ENCODE peak calls at places on chromosomes 6 and 20, in six cellular contexts. V is ovary; K is CD8-positive, alpha-beta T cell; R is K562; N is endodermal cell; X is neuronal stem cell. I is an unnamed sample.
A peak's percentile ranks its signal among the peaks of the same experiment; 100 is the strongest.

GRCh38 chr6:116531675-116532570 is 13.6 kb downstream of the TRAPPC3L start:
- DNase-seq in V (peak; percentile 25), K (peak; percentile 65), R (peak; percentile 78), N (peak; percentile 90), X (peak; percentile 54), I (peak; percentile 33)

GRCh38 chr6:86780923-86781322 is 156.4 kb upstream of the HTR1E start:
- DNase-seq in V (no peak), K (no peak), R (no peak), N (no peak), X (no peak), I (no peak)

GRCh38 chr20:44069203-44069931 is 117.6 kb downstream of the JPH2 start:
- DNase-seq in V (no peak), K (peak; percentile 76), R (no peak), N (peak; percentile 26), X (no peak), I (no peak)

GRCh38 chr6:26123675-26124549 is 36.7 kb downstream of the HFE start:
- DNase-seq in V (peak; percentile 78), K (peak; percentile 74), R (peak; percentile 98), N (peak; percentile 92), X (peak; percentile 92), I (peak; percentile 61)

GRCh38 chr6:90197854-90198496 is 98.7 kb downstream of the BACH2 start:
- DNase-seq in V (no peak), K (no peak), R (peak; percentile 47), N (no peak), X (no peak), I (no peak)

GRCh38 chr20:33554914-33555420 is 65.1 kb downstream of the CBFA2T2 start:
- DNase-seq in V (no peak), K (peak; percentile 28), R (peak; percentile 25), N (no peak), X (no peak), I (no peak)

GRCh38 chr6:75094614-75095321 is 111.1 kb downstream of the COL12A1 start:
- DNase-seq in V (peak; percentile 45), K (no peak), R (no peak), N (no peak), X (no peak), I (no peak)

GRCh38 chr6:28558629-28559028 is 32.9 kb downstream of the GPX5 start:
- DNase-seq in V (no peak), K (no peak), R (no peak), N (no peak), X (no peak), I (no peak)

GRCh38 chr6:160408528-160408927 is 60.4 kb downstream of the SLC22A3 start:
- DNase-seq in V (no peak), K (no peak), R (no peak), N (no peak), X (no peak), I (no peak)

GRCh38 chr6:84282566-84282965 is 55.1 kb upstream of the CEP162 start:
- DNase-seq in V (no peak), K (no peak), R (no peak), N (no peak), X (no peak), I (peak; percentile 17)

GRCh38 chr20:24962510-24962909 is 13.4 kb downstream of the CST7 start:
- DNase-seq in V (no peak), K (no peak), R (no peak), N (peak; percentile 24), X (no peak), I (no peak)

GRCh38 chr20:3403741-3404140 is 3.7 kb downstream of the DNAAF9 start:
- DNase-seq in V (no peak), K (no peak), R (no peak), N (no peak), X (no peak), I (no peak)

GRCh38 chr20:50931048-50931305 is 260 bp downstream of the ADNP start:
- DNase-seq in V (no peak), K (no peak), R (no peak), N (no peak), X (no peak), I (no peak)

GRCh38 chr20:23160536-23161243 is 74.6 kb upstream of the CD93 start:
- DNase-seq in V (no peak), K (no peak), R (peak; percentile 24), N (peak; percentile 62), X (no peak), I (peak; percentile 9)

GRCh38 chr20:44186201-44186600 is 787 bp downstream of the JPH2 start:
- DNase-seq in V (no peak), K (no peak), R (no peak), N (no peak), X (no peak), I (no peak)

GRCh38 chr20:23100754-23101107 is 14.6 kb upstream of the CD93 start:
- DNase-seq in V (no peak), K (no peak), R (no peak), N (no peak), X (no peak), I (no peak)

GRCh38 chr6:168433898-168434297 is 7.1 kb upstream of the SMOC2 start:
- DNase-seq in V (no peak), K (no peak), R (no peak), N (no peak), X (no peak), I (no peak)

GRCh38 chr6:102853249-102853955 is 1459.9 kb downstream of the GRIK2 start:
- DNase-seq in V (no peak), K (no peak), R (no peak), N (no peak), X (no peak), I (no peak)

GRCh38 chr20:37670426-37670825 is 23.4 kb upstream of the CTNNBL1 start:
- DNase-seq in V (no peak), K (no peak), R (no peak), N (no peak), X (no peak), I (peak; percentile 11)

GRCh38 chr6:135753196-135753595 is 98.3 kb upstream of the PDE7B start:
- DNase-seq in V (no peak), K (no peak), R (no peak), N (no peak), X (no peak), I (no peak)

GRCh38 chr6:87903299-87903698 is 144.3 kb upstream of the SPACA1 start:
- DNase-seq in V (no peak), K (no peak), R (no peak), N (no peak), X (no peak), I (no peak)

GRCh38 chr6:139905404-139906052 is 531.1 kb upstream of the CITED2 start:
- DNase-seq in V (no peak), K (no peak), R (no peak), N (no peak), X (no peak), I (no peak)

GRCh38 chr6:116461563-116462507 is 660 bp downstream of the CALHM6 start:
- DNase-seq in V (peak; percentile 41), K (peak; percentile 51), R (no peak), N (peak; percentile 92), X (peak; percentile 68), I (no peak)

GRCh38 chr20:34636648-34637047 is 40.2 kb downstream of the PIGU start:
- DNase-seq in V (no peak), K (no peak), R (no peak), N (peak; percentile 5), X (no peak), I (no peak)
- H3K36me3 ChIP-seq in V (peaks cover 2% of the 10 kb centered on the region), K (peaks cover 32% of the 10 kb centered on the region), R (peaks cover 45% of the 10 kb centered on the region), N (peaks cover 18% of the 10 kb centered on the region), X (peaks cover 77% of the 10 kb centered on the region), I (no peaks in the 10 kb centered on the region)

GRCh38 chr6:53056273-53056672 is 8.9 kb upstream of the FBXO9 start:
- DNase-seq in V (no peak), K (no peak), R (no peak), N (no peak), X (no peak), I (no peak)
- H3K36me3 ChIP-seq in V (no peaks in the 10 kb centered on the region), K (no peaks in the 10 kb centered on the region), R (no peaks in the 10 kb centered on the region), N (peaks cover 4% of the 10 kb centered on the region), X (peaks cover 16% of the 10 kb centered on the region), I (no peaks in the 10 kb centered on the region)

GRCh38 chr20:45962031-45962755 is 9.8 kb downstream of the ZNF335 start:
- DNase-seq in V (no peak), K (no peak), R (no peak), N (peak; percentile 35), X (no peak), I (no peak)

GRCh38 chr20:45964024-45964423 is 8.0 kb downstream of the ZNF335 start:
- DNase-seq in V (no peak), K (no peak), R (no peak), N (no peak), X (no peak), I (no peak)

GRCh38 chr20:45959956-45960630 is 11.9 kb downstream of the ZNF335 start:
- DNase-seq in V (no peak), K (no peak), R (no peak), N (peak; percentile 26), X (no peak), I (no peak)

GRCh38 chr20:45965169-45966002 is 6.6 kb downstream of the ZNF335 start:
- DNase-seq in V (no peak), K (no peak), R (no peak), N (peak; percentile 41), X (no peak), I (no peak)

DNA sequence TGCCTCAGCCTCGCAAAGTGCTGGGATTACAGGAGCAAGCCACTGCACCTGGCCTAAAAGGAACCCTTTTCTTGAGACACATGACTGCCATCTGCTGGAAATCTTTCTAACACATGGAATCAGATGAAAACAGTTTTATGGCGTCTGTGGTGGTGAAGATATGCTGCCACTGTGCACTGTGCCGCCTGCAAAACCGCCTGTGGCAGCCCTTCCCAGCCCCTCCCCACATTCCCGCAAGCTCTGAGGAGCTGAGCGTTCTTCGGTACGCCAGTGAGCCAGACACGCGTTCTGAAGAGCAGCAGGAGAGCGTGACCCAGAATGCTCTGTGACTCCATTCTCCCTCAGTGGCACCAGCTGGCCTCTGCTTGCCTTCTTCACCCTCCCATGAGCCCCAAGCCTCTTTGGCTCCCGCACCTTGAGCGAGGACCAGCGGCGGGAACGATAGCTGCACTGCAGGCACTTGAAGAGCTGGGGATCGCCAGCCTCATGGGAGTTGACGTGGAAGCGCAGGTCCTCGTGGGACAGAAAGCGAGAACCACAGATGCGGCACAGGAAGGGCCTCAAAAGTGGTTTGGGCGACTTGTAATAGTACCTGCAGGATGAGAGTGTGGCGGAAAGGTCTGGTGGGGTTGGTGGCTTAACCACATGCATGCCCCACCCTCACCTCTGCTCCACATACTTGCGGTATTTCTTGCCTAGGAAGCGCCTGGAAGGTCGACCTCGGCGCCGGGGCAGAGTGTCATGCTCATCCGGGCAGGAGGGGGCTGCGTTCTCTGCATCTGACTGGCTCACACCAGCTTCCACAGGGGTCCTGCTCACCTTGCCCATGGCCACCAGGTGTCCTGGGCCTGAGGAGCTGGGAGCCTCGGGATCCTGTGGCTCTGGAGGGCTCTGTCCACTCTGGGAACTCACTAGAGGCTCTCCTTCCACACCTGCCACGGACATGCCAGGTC is 8.7 kb downstream of the ZNF335 start:
- DNase-seq in V (no peak), K (no peak), R (peak; percentile 64), N (peak; percentile 61), X (no peak), I (peak; percentile 50)
- H3K36me3 ChIP-seq in V (no peaks in the 10 kb centered on the region), K (peaks cover 63% of the 10 kb centered on the region), R (peaks cover 84% of the 10 kb centered on the region), N (peaks cover 78% of the 10 kb centered on the region), X (peaks cover 91% of the 10 kb centered on the region), I (peaks cover 61% of the 10 kb centered on the region)

DNA sequence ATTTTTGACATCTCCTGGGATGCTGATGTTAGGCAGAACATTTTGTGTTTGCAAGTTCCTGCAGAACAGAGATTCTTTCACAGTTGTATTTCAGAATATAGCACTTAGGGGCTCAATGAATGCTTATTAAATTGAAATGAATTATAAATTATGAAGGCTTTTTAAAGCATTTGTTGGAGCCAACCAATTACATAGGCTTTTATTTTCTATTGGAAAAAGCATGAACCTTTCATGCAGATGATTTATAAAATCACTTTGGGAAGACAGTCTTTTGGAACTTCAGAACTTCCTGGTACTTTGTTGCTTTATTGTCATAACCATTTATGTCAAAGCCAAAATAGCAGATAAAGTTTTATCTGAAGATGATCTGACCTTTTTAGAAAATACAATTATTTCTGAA is 69.2 kb upstream of the HINT3 start:
- DNase-seq in V (no peak), K (no peak), R (no peak), N (no peak), X (no peak), I (no peak)
- H3K36me3 ChIP-seq in V (no peaks in the 10 kb centered on the region), K (peaks cover 18% of the 10 kb centered on the region), R (peaks cover 23% of the 10 kb centered on the region), N (no peaks in the 10 kb centered on the region), X (peaks cover 4% of the 10 kb centered on the region), I (peaks cover 75% of the 10 kb centered on the region)

I was measured in tibial nerve.